ENCODE peak calls at places on chromosome 22, in nine cellular contexts. F, Y, V, X, N, J, B, H and W are unnamed samples.

GRCh38 chr22:39308614-39309363 is 10.6 kb downstream of the RPL3 start:
- DNase-seq in F (peak), Y (peak), V (peak), X (peak), N (peak), J (peak), B (peak), H (no peak), W (peak)

GRCh38 chr22:26409705-26410376 is 19.2 kb upstream of the ASPHD2 start:
- DNase-seq in F (no peak), Y (no peak), V (no peak), X (no peak), N (no peak), J (no peak), B (no peak), H (no peak), W (no peak)

GRCh38 chr22:45645526-45646414 is 25.9 kb upstream of the ATXN10 start:
- DNase-seq in F (peak), Y (peak), V (peak), X (peak), N (peak), J (peak), B (peak), H (peak), W (peak)

GRCh38 chr22:20324139-20324516 is 4.3 kb upstream of the DGCR6L start:
- DNase-seq in F (no peak), Y (no peak), V (no peak), X (peak), N (no peak), J (no peak), B (no peak), H (no peak), W (no peak)

GRCh38 chr22:40000171-40000570 is 5.4 kb downstream of the FAM83F start:
- DNase-seq in F (no peak), Y (no peak), V (no peak), X (no peak), N (no peak), J (no peak), B (no peak), H (no peak), W (no peak)

GRCh38 chr22:27372969-27373670 is 428.4 kb downstream of the MN1 start:
- DNase-seq in F (no peak), Y (peak), V (no peak), X (peak), N (no peak), J (peak), B (no peak), H (peak), W (peak)

GRCh38 chr22:43669190-43669589 is 142.9 kb downstream of the EFCAB6 start:
- DNase-seq in F (no peak), Y (no peak), V (no peak), X (no peak), N (no peak), J (no peak), B (no peak), H (no peak), W (no peak)

GRCh38 chr22:46299101-46299500 is 2.4 kb downstream of the GTSE1 start:
- DNase-seq in F (no peak), Y (no peak), V (no peak), X (no peak), N (no peak), J (no peak), B (no peak), H (no peak), W (no peak)

GRCh38 chr22:47328550-47329243 is 566.2 kb downstream of the TBC1D22A start:
- DNase-seq in F (peak), Y (no peak), V (peak), X (no peak), N (peak), J (peak), B (peak), H (no peak), W (no peak)

GRCh38 chr22:42844756-42845155 is 12.3 kb downstream of the ARFGAP3 start:
- DNase-seq in F (no peak), Y (no peak), V (no peak), X (no peak), N (peak), J (no peak), B (no peak), H (no peak), W (no peak)

GRCh38 chr22:39623603-39624500 is 53.3 kb downstream of the CACNA1I start:
- DNase-seq in F (no peak), Y (no peak), V (no peak), X (peak), N (no peak), J (peak), B (no peak), H (no peak), W (peak)

GRCh38 chr22:17785185-17786184 is 11.2 kb upstream of the BID start:
- DNase-seq in F (peak), Y (peak), V (no peak), X (peak), N (peak), J (peak), B (no peak), H (no peak), W (peak)

GRCh38 chr22:42270178-42270511 is 308 bp downstream of the TCF20 start:
- DNase-seq in F (no peak), Y (peak), V (no peak), X (peak), N (no peak), J (no peak), B (no peak), H (no peak), W (peak)

GRCh38 chr22:26564672-26565071 is 25.3 kb downstream of the TPST2 start:
- DNase-seq in F (no peak), Y (no peak), V (no peak), X (no peak), N (no peak), J (no peak), B (no peak), H (no peak), W (no peak)

GRCh38 chr22:42603427-42603826 is 11.3 kb downstream of the POLDIP3 start:
- DNase-seq in F (no peak), Y (no peak), V (no peak), X (no peak), N (no peak), J (no peak), B (no peak), H (no peak), W (no peak)

GRCh38 chr22:46050916-46051614 is 74.1 kb upstream of the WNT7B start:
- DNase-seq in F (no peak), Y (no peak), V (no peak), X (peak), N (no peak), J (peak), B (no peak), H (no peak), W (no peak)

GRCh38 chr22:17969732-17970131 is 54.6 kb downstream of the MICAL3 start:
- DNase-seq in F (peak), Y (no peak), V (no peak), X (no peak), N (peak), J (peak), B (peak), H (peak), W (no peak)

GRCh38 chr22:26229910-26230309 is 60.6 kb downstream of the SEZ6L start:
- DNase-seq in F (no peak), Y (no peak), V (no peak), X (peak), N (no peak), J (no peak), B (no peak), H (no peak), W (no peak)

GRCh38 chr22:30002861-30003489 is 77.3 kb upstream of the HORMAD2 start:
- DNase-seq in F (no peak), Y (no peak), V (no peak), X (no peak), N (no peak), J (no peak), B (no peak), H (no peak), W (no peak)

GRCh38 chr22:43826142-43827093 is 14.3 kb upstream of the EFCAB6 start:
- DNase-seq in F (peak), Y (no peak), V (no peak), X (peak), N (peak), J (peak), B (peak), H (no peak), W (peak)

GRCh38 chr22:43792905-43793304 is 19.2 kb downstream of the EFCAB6 start:
- DNase-seq in F (no peak), Y (no peak), V (no peak), X (no peak), N (no peak), J (no peak), B (no peak), H (no peak), W (no peak)

GRCh38 chr22:41302016-41302767 is 867 bp downstream of the ZC3H7B start:
- DNase-seq in F (no peak), Y (no peak), V (no peak), X (peak), N (no peak), J (peak), B (no peak), H (peak), W (peak)

GRCh38 chr22:32206774-32207758 is 2.2 kb upstream of the RFPL2 start:
- DNase-seq in F (peak), Y (no peak), V (no peak), X (peak), N (peak), J (peak), B (peak), H (peak), W (peak)

GRCh38 chr22:17260950-17261349 is 41.7 kb upstream of the ADA2 start:
- DNase-seq in F (no peak), Y (no peak), V (no peak), X (peak), N (no peak), J (no peak), B (no peak), H (peak), W (peak)

GRCh38 chr22:27385261-27385998 is 416.1 kb downstream of the MN1 start:
- DNase-seq in F (no peak), Y (no peak), V (no peak), X (no peak), N (no peak), J (no peak), B (no peak), H (no peak), W (no peak)

GRCh38 chr22:28710889-28711285 is 30.7 kb downstream of the CHEK2 start:
- DNase-seq in F (no peak), Y (no peak), V (no peak), X (no peak), N (peak), J (no peak), B (no peak), H (no peak), W (no peak)

GRCh38 chr22:17846326-17846992 is 72.2 kb upstream of the BID start:
- DNase-seq in F (no peak), Y (no peak), V (no peak), X (no peak), N (no peak), J (peak), B (no peak), H (no peak), W (no peak)

GRCh38 chr22:44130076-44130711 is 50.5 kb upstream of the PARVG start:
- DNase-seq in F (no peak), Y (no peak), V (no peak), X (no peak), N (no peak), J (no peak), B (no peak), H (no peak), W (no peak)

GRCh38 chr22:47933891-47934290 is 1171.4 kb downstream of the TBC1D22A start:
- DNase-seq in F (no peak), Y (no peak), V (no peak), X (no peak), N (no peak), J (no peak), B (no peak), H (no peak), W (no peak)

GRCh38 chr22:42294034-42294985 is 23.9 kb upstream of the TCF20 start:
- DNase-seq in F (no peak), Y (no peak), V (no peak), X (peak), N (peak), J (peak), B (peak), H (peak), W (peak)

GRCh38 chr22:40203568-40203967 is 25.8 kb downstream of the TNRC6B start:
- DNase-seq in F (no peak), Y (no peak), V (no peak), X (no peak), N (peak), J (no peak), B (no peak), H (no peak), W (no peak)

GRCh38 chr22:39519681-39520053 is 695 bp upstream of the ATF4 start:
- DNase-seq in F (peak), Y (peak), V (no peak), X (no peak), N (no peak), J (peak), B (no peak), H (peak), W (peak)

GRCh38 chr22:46179748-46180147 is 29.4 kb downstream of the PPARA start:
- DNase-seq in F (no peak), Y (no peak), V (no peak), X (no peak), N (no peak), J (no peak), B (no peak), H (no peak), W (no peak)

GRCh38 chr22:26401726-26402125 is 27.3 kb upstream of the ASPHD2 start:
- DNase-seq in F (no peak), Y (no peak), V (no peak), X (peak), N (no peak), J (no peak), B (no peak), H (no peak), W (no peak)

GRCh38 chr22:42726811-42727210 is 6.1 kb upstream of the A4GALT start:
- DNase-seq in F (no peak), Y (no peak), V (no peak), X (no peak), N (no peak), J (no peak), B (no peak), H (no peak), W (no peak)

GRCh38 chr22:24450600-24450999 is 23.2 kb downstream of the ADORA2A start:
- DNase-seq in F (no peak), Y (no peak), V (no peak), X (peak), N (no peak), J (peak), B (no peak), H (peak), W (peak)

GRCh38 chr22:30276041-30276440 is 9.4 kb upstream of the OSM start:
- DNase-seq in F (no peak), Y (no peak), V (no peak), X (no peak), N (no peak), J (no peak), B (no peak), H (no peak), W (no peak)

DNA sequence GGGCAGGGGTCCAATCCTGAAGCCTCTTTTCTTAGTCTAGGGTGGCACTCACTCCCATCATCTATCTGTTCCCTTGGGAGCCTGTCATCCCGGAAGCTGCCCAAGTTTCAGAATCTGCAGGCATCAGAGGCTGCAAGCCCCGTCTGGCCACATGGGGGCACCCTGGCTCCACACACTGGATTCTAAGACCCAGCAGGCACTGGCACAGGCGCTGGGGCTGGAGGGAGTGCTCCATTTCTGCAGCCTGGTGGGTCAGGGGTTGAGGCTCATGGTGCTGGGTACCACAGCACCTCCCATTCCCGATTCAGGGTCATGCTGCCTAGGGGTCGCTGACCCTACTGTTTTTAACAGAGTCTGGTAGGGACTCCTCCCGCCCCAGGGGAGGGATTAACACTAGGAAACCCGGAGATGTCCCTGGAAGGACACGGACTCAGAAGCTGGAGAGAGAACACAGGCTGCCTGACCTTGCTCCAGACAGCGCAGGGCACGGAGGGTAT is 243.9 kb upstream of the SYN3 start:
- DNase-seq in F (peak), Y (peak), V (peak), X (peak), N (peak), J (peak), B (peak), H (peak), W (peak)
- H3K4me3 ChIP-seq in F (no peak), Y (no peak), V (no peak), X (no peak), N (no peak), J (no peak), B (no peak), H (no peak), W (no peak)

GRCh38 chr22:49850021-49850911 is 3.4 kb upstream of the ZBED4 start:
- DNase-seq in F (no peak), Y (no peak), V (no peak), X (no peak), N (no peak), J (no peak), B (no peak), H (no peak), W (peak)

GRCh38 chr22:49845666-49846459 is 7.8 kb upstream of the ZBED4 start:
- DNase-seq in F (no peak), Y (no peak), V (no peak), X (no peak), N (no peak), J (no peak), B (no peak), H (no peak), W (no peak)

GRCh38 chr22:49848690-49849160 is 4.9 kb upstream of the ZBED4 start:
- DNase-seq in F (no peak), Y (no peak), V (no peak), X (no peak), N (no peak), J (no peak), B (no peak), H (no peak), W (peak)

GRCh38 chr22:49849161-49850020 is 4.3 kb upstream of the ZBED4 start:
- DNase-seq in F (no peak), Y (no peak), V (no peak), X (no peak), N (no peak), J (no peak), B (no peak), H (no peak), W (peak)

GRCh38 chr22:49847751-49848689 is 5.6 kb upstream of the ZBED4 start:
- DNase-seq in F (no peak), Y (no peak), V (no peak), X (peak), N (no peak), J (no peak), B (no peak), H (peak), W (peak)
- H3K4me3 ChIP-seq in F (peak), Y (peak), V (peak), X (peak), N (peak), J (peak), B (no peak), H (peak), W (peak)

GRCh38 chr22:35418088-35418487 is 18.1 kb downstream of the MCM5 start:
- DNase-seq in F (no peak), Y (no peak), V (no peak), X (no peak), N (peak), J (no peak), B (no peak), H (no peak), W (no peak)

GRCh38 chr22:35421121-35421520 is 21.2 kb downstream of the MCM5 start:
- DNase-seq in F (no peak), Y (no peak), V (no peak), X (peak), N (no peak), J (no peak), B (no peak), H (no peak), W (peak)

GRCh38 chr22:35418726-35419125 is 18.8 kb downstream of the MCM5 start:
- DNase-seq in F (no peak), Y (no peak), V (no peak), X (no peak), N (no peak), J (no peak), B (no peak), H (no peak), W (no peak)

GRCh38 chr22:35417606-35418005 is 17.7 kb downstream of the MCM5 start:
- DNase-seq in F (no peak), Y (no peak), V (no peak), X (no peak), N (no peak), J (no peak), B (no peak), H (no peak), W (no peak)

DNA sequence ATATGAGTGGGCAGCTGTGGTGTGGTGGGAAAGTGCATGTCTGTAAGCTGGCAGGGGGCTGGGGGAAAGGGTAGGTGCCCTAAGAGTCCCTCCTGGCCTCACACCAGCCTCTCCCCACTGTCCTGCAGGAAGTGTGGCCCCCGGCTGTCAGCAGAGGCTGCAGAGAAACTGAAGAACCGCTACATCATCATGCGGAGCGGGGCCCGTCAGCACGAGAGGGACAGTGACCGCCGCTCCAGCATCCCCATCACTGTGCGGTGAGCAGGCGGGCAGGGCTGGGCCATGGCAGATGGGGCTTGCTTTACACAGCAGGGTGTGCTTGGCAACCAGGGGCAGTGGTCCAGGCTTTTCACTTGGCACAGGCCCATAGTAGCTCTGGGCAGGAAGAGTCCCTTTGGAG is 19.8 kb downstream of the MCM5 start:
- DNase-seq in F (no peak), Y (no peak), V (no peak), X (no peak), N (no peak), J (no peak), B (no peak), H (no peak), W (no peak)
- H3K4me3 ChIP-seq in F (no peak), Y (no peak), V (no peak), X (no peak), N (no peak), J (no peak), B (no peak), H (no peak), W (no peak)

DNA sequence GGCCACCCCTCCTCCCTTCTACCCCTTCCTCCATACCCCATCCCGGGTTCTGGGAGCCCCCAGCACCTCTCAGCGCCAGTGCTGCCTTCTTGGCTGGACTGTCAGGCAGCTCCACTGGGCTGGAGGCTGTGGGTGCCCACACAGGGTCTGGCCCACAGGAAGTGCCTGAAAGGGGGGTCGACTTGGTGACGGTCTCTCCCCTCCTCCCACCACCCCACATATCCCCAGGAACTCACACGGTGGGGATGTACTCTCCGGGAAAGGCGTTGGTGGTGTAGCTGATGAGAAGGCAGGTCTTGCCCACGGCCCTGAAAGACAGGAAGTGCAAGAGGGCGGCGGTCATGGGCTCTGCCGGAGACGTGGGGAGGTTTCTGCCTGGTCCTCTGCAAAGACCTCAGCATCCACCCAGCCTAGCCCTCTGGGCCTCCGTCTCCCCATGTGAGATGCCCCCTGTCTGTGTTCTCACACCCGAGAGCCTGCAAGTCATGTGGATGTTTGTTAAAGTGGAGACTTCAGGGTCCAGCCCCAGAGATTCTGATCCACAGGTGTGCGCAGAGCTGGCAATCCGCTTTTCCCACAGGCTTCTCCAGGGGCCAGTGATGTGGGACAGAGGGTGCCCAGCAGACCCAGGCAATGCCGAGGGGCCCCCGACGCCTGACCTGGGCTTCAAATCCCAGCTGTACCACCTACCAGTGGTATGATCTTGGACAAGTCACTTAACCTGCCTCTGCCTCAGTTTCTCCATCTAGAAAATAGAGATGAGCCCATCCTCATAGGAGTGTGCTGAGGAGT is 2.5 kb downstream of the RAC2 start:
- DNase-seq in F (no peak), Y (no peak), V (no peak), X (peak), N (no peak), J (no peak), B (no peak), H (no peak), W (peak)
- H3K4me3 ChIP-seq in F (no peak), Y (no peak), V (no peak), X (no peak), N (no peak), J (no peak), B (no peak), H (no peak), W (no peak)